ENCODE peak calls at places on chromosomes 13 and 19, in eight cellular contexts. E is IMR-90, C is right lobe of liver, M is Peyer's patch, S is transverse colon, I is ovary, A is upper lobe of left lung, P is NB4. N is an unnamed sample.

GRCh38 chr13:112693831-112694497 is 4.1 kb downstream of the ATP11A start:
- DNase-seq in E (peak), C (peak), M (no peak), S (no peak), I (no peak), A (peak), P (peak), N (peak)

GRCh38 chr13:45630791-45631190 is 15.3 kb upstream of the ERICH6B start:
- DNase-seq in E (no peak), C (no peak), M (no peak), S (no peak), I (no peak), A (no peak), P (no peak), N (no peak)

GRCh38 chr13:88979465-88980180 is 1308.5 kb downstream of the SLITRK5 start:
- DNase-seq in E (no peak), C (no peak), M (no peak), S (no peak), I (no peak), A (no peak), P (peak), N (peak)

GRCh38 chr13:39330504-39330903 is 272.5 kb downstream of the LHFPL6 start:
- DNase-seq in E (no peak), C (no peak), M (no peak), S (no peak), I (no peak), A (no peak), P (no peak), N (no peak)

GRCh38 chr19:10321874-10322835 is 6.3 kb upstream of the FDX2 start:
- DNase-seq in E (no peak), C (no peak), M (no peak), S (peak), I (no peak), A (no peak), P (no peak), N (no peak)

GRCh38 chr13:102948006-102948405 is 102.2 kb downstream of the ERCC5 start:
- DNase-seq in E (no peak), C (no peak), M (no peak), S (no peak), I (no peak), A (no peak), P (no peak), N (peak)

GRCh38 chr19:36169084-36169760 is 17.0 kb upstream of the COX7A1 start:
- DNase-seq in E (no peak), C (no peak), M (no peak), S (peak), I (no peak), A (no peak), P (no peak), N (peak)

GRCh38 chr13:96052655-96053002 is 572 bp downstream of the UGGT2 start:
- DNase-seq in E (peak), C (no peak), M (no peak), S (no peak), I (no peak), A (no peak), P (peak), N (no peak)

GRCh38 chr13:100434010-100434763 is 154.4 kb downstream of the GGACT start:
- DNase-seq in E (peak), C (peak), M (no peak), S (no peak), I (no peak), A (no peak), P (no peak), N (no peak)

GRCh38 chr13:109376936-109377335 is 409.4 kb downstream of the IRS2 start:
- DNase-seq in E (no peak), C (no peak), M (no peak), S (no peak), I (no peak), A (no peak), P (no peak), N (no peak)

GRCh38 chr13:72820156-72820897 is 38.4 kb downstream of the PIBF1 start:
- DNase-seq in E (peak), C (no peak), M (no peak), S (no peak), I (no peak), A (no peak), P (no peak), N (no peak)

GRCh38 chr19:7292950-7293794 is 1.0 kb downstream of the INSR start:
- DNase-seq in E (no peak), C (peak), M (no peak), S (peak), I (peak), A (peak), P (peak), N (peak)

GRCh38 chr13:109569938-109570711 is 216.3 kb downstream of the IRS2 start:
- DNase-seq in E (no peak), C (no peak), M (no peak), S (no peak), I (no peak), A (no peak), P (peak), N (no peak)

GRCh38 chr13:40464349-40464748 is 202.1 kb downstream of the FOXO1 start:
- DNase-seq in E (no peak), C (no peak), M (peak), S (no peak), I (no peak), A (no peak), P (no peak), N (no peak)

GRCh38 chr19:10209305-10209704 is 14.6 kb upstream of the DNMT1 start:
- DNase-seq in E (peak), C (no peak), M (no peak), S (no peak), I (no peak), A (no peak), P (peak), N (no peak)

GRCh38 chr13:89567025-89567424 is 1780.5 kb upstream of the MIR17HG start:
- DNase-seq in E (no peak), C (no peak), M (no peak), S (no peak), I (no peak), A (no peak), P (no peak), N (no peak)

GRCh38 chr19:4830768-4831265 is 695 bp downstream of the TICAM1 start:
- DNase-seq in E (no peak), C (no peak), M (no peak), S (no peak), I (no peak), A (no peak), P (no peak), N (no peak)

GRCh38 chr13:98422046-98422445 is 154.9 kb downstream of the STK24 start:
- DNase-seq in E (no peak), C (no peak), M (no peak), S (no peak), I (no peak), A (no peak), P (no peak), N (no peak)

GRCh38 chr13:29474991-29475390 is 120.5 kb downstream of the SLC7A1 start:
- DNase-seq in E (peak), C (no peak), M (no peak), S (no peak), I (no peak), A (no peak), P (no peak), N (no peak)

GRCh38 chr13:41823486-41823885 is 137.4 kb downstream of the VWA8 start:
- DNase-seq in E (no peak), C (no peak), M (no peak), S (no peak), I (no peak), A (no peak), P (no peak), N (no peak)

GRCh38 chr19:2770055-2771013 is 12.7 kb downstream of the SGTA start:
- DNase-seq in E (peak), C (no peak), M (no peak), S (peak), I (peak), A (no peak), P (no peak), N (peak)

GRCh38 chr13:114097893-114098688 is 34.3 kb downstream of the RASA3 start:
- DNase-seq in E (no peak), C (peak), M (no peak), S (peak), I (peak), A (peak), P (no peak), N (peak)

GRCh38 chr13:70080030-70080429 is 27.6 kb upstream of the ATXN8OS start:
- DNase-seq in E (no peak), C (no peak), M (no peak), S (no peak), I (no peak), A (no peak), P (no peak), N (peak)

GRCh38 chr13:110109910-110110309 is 197.0 kb downstream of the COL4A1 start:
- DNase-seq in E (peak), C (no peak), M (no peak), S (peak), I (peak), A (no peak), P (peak), N (peak)

GRCh38 chr13:46577656-46578589 is 25.0 kb downstream of the LRCH1 start:
- DNase-seq in E (peak), C (no peak), M (no peak), S (no peak), I (no peak), A (no peak), P (no peak), N (no peak)

GRCh38 chr19:41249707-41250423 is 14.3 kb upstream of the HNRNPUL1 start:
- DNase-seq in E (no peak), C (no peak), M (no peak), S (no peak), I (no peak), A (no peak), P (no peak), N (no peak)

GRCh38 chr19:2337329-2337707 is 8.8 kb downstream of the SPPL2B start:
- DNase-seq in E (peak), C (no peak), M (no peak), S (no peak), I (peak), A (no peak), P (no peak), N (no peak)

GRCh38 chr13:76885203-76886004 is 801 bp downstream of the KCTD12 start:
- DNase-seq in E (peak), C (peak), M (peak), S (peak), I (peak), A (peak), P (peak), N (peak)

GRCh38 chr19:41845001-41845050 is at the start of gene DMRTC2:
- DNase-seq in E (no peak), C (no peak), M (no peak), S (no peak), I (no peak), A (no peak), P (no peak), N (no peak)

GRCh38 chr13:44159633-44160279 is 213.9 kb upstream of the SERP2 start:
- DNase-seq in E (no peak), C (no peak), M (no peak), S (no peak), I (no peak), A (no peak), P (no peak), N (no peak)

GRCh38 chr19:14434543-14435319 is 1.6 kb downstream of the PKN1 start:
- DNase-seq in E (peak), C (no peak), M (no peak), S (peak), I (no peak), A (peak), P (peak), N (peak)

DNA sequence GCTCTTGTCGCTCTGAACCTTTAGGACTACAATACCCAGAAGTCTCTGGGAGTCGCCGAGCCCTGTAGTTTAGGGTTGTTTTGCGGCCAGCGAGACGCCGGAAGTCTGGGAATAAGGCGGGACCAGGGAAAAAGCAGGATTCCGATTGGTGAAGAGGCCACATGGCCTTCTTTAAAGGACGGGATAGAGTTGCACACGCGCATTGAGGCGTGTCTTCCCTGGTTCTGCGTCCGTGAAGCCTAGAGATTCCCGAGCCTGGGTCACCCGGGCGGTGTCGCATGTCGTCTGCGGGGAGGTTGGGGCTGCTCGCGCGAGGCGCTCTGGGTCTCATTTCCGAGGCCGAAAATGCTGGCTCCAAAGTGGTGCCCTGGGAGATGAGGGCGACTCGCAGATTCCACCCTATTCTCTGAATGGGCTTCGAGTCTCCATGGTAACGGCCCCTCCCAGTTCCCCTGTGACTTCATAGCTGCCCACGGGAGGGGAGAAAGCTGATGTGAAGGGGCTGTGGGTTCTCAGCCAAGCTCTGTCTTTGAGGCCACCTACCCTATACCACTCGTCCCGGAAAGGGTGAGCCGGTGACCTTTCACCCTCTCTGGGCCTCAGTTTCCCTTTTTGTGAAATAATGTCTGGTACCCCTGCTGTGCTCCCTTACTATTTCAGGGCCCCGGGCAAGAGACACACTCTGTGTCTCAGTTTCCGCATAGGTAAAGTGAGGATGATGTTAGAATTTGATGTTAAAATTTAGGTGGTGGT is 613 bp upstream of the ZSCAN5A start:
- DNase-seq in E (peak), C (peak), M (peak), S (peak), I (peak), A (peak), P (peak), N (peak)
- TF ChIP-seq POLR2A in E (no peak), C (peak), M (peak), S (peak), I (peak), A (no peak), P (no peak), N (no peak)

GRCh38 chr19:43599635-43600295 is 3.4 kb downstream of the ZNF576 start:
- DNase-seq in E (no peak), C (no peak), M (no peak), S (no peak), I (no peak), A (no peak), P (no peak), N (no peak)
- TF ChIP-seq CTCF in E (no peak), C (no peak), M (no peak), S (no peak), I (no peak), A (no peak), P (no peak), N (no peak)

GRCh38 chr19:16144216-16144581 is 714 bp downstream of the HSH2D start:
- DNase-seq in E (no peak), C (no peak), M (no peak), S (no peak), I (no peak), A (no peak), P (no peak), N (no peak)

GRCh38 chr19:16146112-16146511 is 2.6 kb downstream of the HSH2D start:
- DNase-seq in E (no peak), C (no peak), M (no peak), S (no peak), I (no peak), A (no peak), P (no peak), N (no peak)

GRCh38 chr19:16142032-16142580 is 1.4 kb upstream of the HSH2D start:
- DNase-seq in E (no peak), C (no peak), M (no peak), S (no peak), I (no peak), A (no peak), P (peak), N (no peak)

GRCh38 chr19:16141043-16141442 is 2.4 kb upstream of the HSH2D start:
- DNase-seq in E (no peak), C (no peak), M (peak), S (peak), I (no peak), A (no peak), P (peak), N (no peak)

GRCh38 chr19:16143399-16144215 is at the start of gene HSH2D:
- DNase-seq in E (no peak), C (no peak), M (peak), S (peak), I (no peak), A (peak), P (peak), N (peak)
- TF ChIP-seq POLR2A in E (no peak), C (no peak), M (peak), S (peak), I (no peak), A (peak), P (peak), N (no peak)

GRCh38 chr19:50476943-50477264 is 256 bp upstream of the GARIN5A start:
- DNase-seq in E (no peak), C (no peak), M (no peak), S (no peak), I (no peak), A (no peak), P (no peak), N (no peak)

GRCh38 chr19:50479761-50480251 is 3.2 kb upstream of the GARIN5A start:
- DNase-seq in E (no peak), C (no peak), M (no peak), S (no peak), I (no peak), A (no peak), P (no peak), N (no peak)

GRCh38 chr19:50476224-50476942 is at the start of the genes EMC10 and GARIN5A:
- DNase-seq in E (peak), C (peak), M (peak), S (peak), I (peak), A (peak), P (peak), N (peak)

GRCh38 chr19:50478901-50479715 is 2.5 kb upstream of the GARIN5A start:
- DNase-seq in E (peak), C (no peak), M (no peak), S (no peak), I (no peak), A (no peak), P (no peak), N (peak)

GRCh38 chr19:50477751-50478515 is 1.3 kb upstream of the GARIN5A start:
- DNase-seq in E (no peak), C (no peak), M (no peak), S (no peak), I (no peak), A (no peak), P (no peak), N (peak)
- TF ChIP-seq CTCF in E (no peak), C (no peak), M (no peak), S (no peak), I (no peak), A (no peak), P (no peak), N (no peak)

DNA sequence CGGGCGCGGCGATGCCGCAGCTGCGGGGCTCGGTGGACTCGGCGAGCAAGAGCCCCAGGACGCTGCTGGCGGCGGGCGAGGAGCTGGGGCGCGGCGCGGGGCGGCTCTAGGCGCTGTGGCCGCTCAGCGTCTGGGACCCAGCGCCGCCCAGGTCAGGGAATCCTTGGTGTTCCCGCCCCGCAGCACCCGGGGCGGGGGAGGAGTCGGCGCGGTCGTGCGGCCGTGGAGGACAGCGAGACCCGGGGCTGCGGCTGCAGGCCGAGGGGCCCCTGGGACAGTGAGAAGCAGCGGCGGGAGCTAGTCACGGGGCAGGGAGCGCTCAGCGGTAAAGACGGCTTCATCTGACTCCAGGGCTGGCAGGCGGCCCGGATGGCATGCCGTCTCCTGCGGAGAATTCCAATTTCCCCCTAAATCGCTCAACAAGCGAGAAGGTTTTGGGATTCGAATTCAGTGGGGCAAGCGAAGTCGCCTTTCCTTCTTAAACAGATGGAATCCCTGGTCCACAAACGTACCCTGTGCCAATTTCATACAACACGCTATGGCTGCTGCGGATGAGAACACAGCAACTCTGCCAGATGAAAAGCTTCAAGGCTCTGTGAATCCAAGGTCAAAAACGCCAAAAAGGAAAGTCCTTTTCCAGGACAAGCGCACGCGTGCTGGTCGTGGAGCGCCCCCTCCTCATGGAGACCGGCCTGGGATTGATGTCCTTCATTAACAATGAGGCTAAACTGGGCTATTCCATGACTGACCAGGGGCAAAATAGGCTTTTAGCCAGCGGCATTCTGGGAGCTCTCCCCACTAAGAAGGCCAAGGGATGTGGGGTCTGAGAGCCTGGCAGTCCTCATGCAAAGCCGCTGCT is 4.2 kb upstream of the ZSCAN4 start:
- DNase-seq in E (peak), C (peak), M (no peak), S (peak), I (peak), A (peak), P (peak), N (peak)
- TF ChIP-seq POLR2A in E (no peak), C (no peak), M (no peak), S (no peak), I (no peak), A (no peak), P (no peak), N (peak)

GRCh38 chr19:46371371-46371901 is 24.5 kb downstream of the PPP5C start:
- DNase-seq in E (peak), C (peak), M (no peak), S (no peak), I (no peak), A (no peak), P (no peak), N (no peak)

GRCh38 chr19:46374526-46375475 is 27.9 kb downstream of the PPP5C start:
- DNase-seq in E (no peak), C (peak), M (no peak), S (no peak), I (no peak), A (no peak), P (peak), N (no peak)

GRCh38 chr19:46372901-46373572 is 26.1 kb downstream of the PPP5C start:
- DNase-seq in E (no peak), C (peak), M (no peak), S (no peak), I (no peak), A (no peak), P (peak), N (no peak)

GRCh38 chr19:46376241-46377153 is 29.6 kb downstream of the PPP5C start:
- DNase-seq in E (no peak), C (peak), M (no peak), S (no peak), I (no peak), A (no peak), P (peak), N (no peak)

DNA sequence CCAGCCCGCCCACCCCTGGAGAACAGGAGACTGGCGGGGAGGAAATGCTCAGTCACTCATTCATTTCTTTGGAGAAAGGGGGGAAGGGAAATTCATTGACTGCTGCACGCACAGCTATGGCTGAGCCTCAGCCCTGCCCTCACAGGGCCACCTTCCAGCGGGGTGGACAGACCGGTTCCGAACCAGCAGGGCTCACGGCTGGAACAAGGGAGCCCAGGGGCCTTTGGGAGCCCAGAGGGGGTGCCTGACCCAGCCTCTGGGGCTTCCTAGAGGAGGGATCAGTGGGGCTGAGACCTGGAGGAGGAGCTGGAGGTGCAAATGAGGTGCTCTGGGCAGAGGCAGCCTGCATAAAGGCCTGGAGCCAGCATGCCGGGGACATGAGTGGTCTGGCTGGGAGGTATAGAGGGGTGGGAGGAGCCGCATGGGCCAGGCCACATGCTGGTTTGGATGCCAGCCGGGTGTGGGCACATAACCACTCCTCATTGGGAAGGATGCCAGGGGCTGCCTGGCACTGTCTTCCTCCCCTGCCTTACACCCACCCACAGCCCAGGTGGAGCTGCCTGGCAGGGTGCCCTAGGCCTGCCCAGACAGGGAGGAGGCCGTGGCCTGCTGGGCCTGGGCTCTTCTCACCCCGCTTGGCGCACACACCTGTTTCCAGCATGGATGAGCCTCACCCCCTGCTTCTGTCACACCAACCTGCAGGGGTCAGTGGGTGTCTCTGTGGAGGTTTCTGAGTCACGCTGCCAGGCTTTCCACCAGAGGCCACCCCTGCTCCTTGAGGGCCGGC is 26.9 kb downstream of the PPP5C start:
- DNase-seq in E (peak), C (peak), M (no peak), S (peak), I (peak), A (peak), P (no peak), N (peak)
- TF ChIP-seq CTCF in E (no peak), C (no peak), M (no peak), S (no peak), I (no peak), A (no peak), P (no peak), N (no peak)

N was measured in heart left ventricle.